ENCODE peak calls at places on chromosomes 7 and 10, in seven cellular contexts. D is MCF 10A, Z is PC-3, V is GM13976, R is HFFc6, W is GM13977, G is bronchial epithelial cell. M is an unnamed sample.

GRCh38 chr7:127477285-127478039 is 85.0 kb upstream of the ZNF800 start:
- DNase-seq in G (no peak), V (no peak), W (no peak), R (no peak), Z (peak), D (no peak), M (no peak)

GRCh38 chr7:76201732-76202665 is at the start of gene SRRM3:
- DNase-seq in G (peak), V (peak), R (peak), D (peak), Z (peak), W (peak), M (peak)

GRCh38 chr10:100986952-100987684 is at the start of the genes MRPL43 and TWNK:
- DNase-seq in Z (peak), R (peak), D (peak), V (peak), W (peak), G (peak), M (peak)

GRCh38 chr10:60817135-60817805 is 39.0 kb downstream of the CDK1 start:
- DNase-seq in G (no peak), W (no peak), V (no peak), R (peak), D (no peak), Z (no peak), M (no peak)

GRCh38 chr7:138875794-138876193 is 77.8 kb upstream of the ATP6V0A4 start:
- DNase-seq in R (peak), G (peak), D (peak), Z (peak), V (no peak), W (no peak), M (no peak)

GRCh38 chr7:92639213-92639896 is 49.2 kb upstream of the FAM133B start:
- DNase-seq in R (no peak), G (no peak), V (no peak), W (no peak), D (no peak), Z (no peak), M (no peak)

GRCh38 chr10:52486840-52487611 is 172.9 kb downstream of the DKK1 start:
- DNase-seq in W (no peak), Z (peak), G (peak), D (peak), R (peak), V (no peak), M (no peak)

GRCh38 chr10:102523250-102524029 is 19.7 kb downstream of the SUFU start:
- DNase-seq in R (peak), V (no peak), G (no peak), D (no peak), Z (no peak), W (no peak), M (no peak)

GRCh38 chr7:93120981-93121549 is 3.3 kb upstream of the SAMD9 start:
- DNase-seq in Z (no peak), V (no peak), D (no peak), G (no peak), W (no peak), R (no peak), M (no peak)

GRCh38 chr7:64907641-64908326 is 4.7 kb downstream of the ZNF273 start:
- DNase-seq in V (no peak), D (no peak), Z (no peak), R (no peak), W (no peak), G (no peak), M (no peak)

GRCh38 chr7:64873517-64873916 is 29.6 kb upstream of the ZNF273 start:
- DNase-seq in W (peak), R (no peak), V (no peak), G (no peak), D (no peak), Z (no peak), M (no peak)

GRCh38 chr7:1197997-1198632 is 34.6 kb upstream of the UNCX start:
- DNase-seq in R (peak), W (no peak), D (peak), V (no peak), G (no peak), Z (peak), M (no peak)

GRCh38 chr10:82190432-82191260 is 315.7 kb downstream of the NRG3 start:
- DNase-seq in R (no peak), D (peak), G (no peak), W (no peak), Z (no peak), V (no peak), M (no peak)

GRCh38 chr7:100171840-100172239 is 3.4 kb upstream of the GAL3ST4 start:
- DNase-seq in V (no peak), R (no peak), G (no peak), W (no peak), Z (no peak), D (no peak), M (no peak)

GRCh38 chr7:139232893-139233292 is 1.9 kb downstream of the UBN2 start:
- DNase-seq in W (no peak), Z (peak), R (peak), D (peak), G (peak), V (no peak), M (no peak)

GRCh38 chr7:26367219-26367711 is 75.6 kb downstream of the SNX10 start:
- DNase-seq in D (no peak), Z (no peak), W (no peak), R (no peak), G (no peak), V (no peak), M (no peak)

GRCh38 chr7:31327071-31327470 is 13.5 kb downstream of the NEUROD6 start:
- DNase-seq in V (no peak), Z (peak), R (no peak), D (no peak), W (no peak), G (peak), M (no peak)

GRCh38 chr10:89952314-89952713 is 250.9 kb downstream of the KIF20B start:
- DNase-seq in R (no peak), Z (no peak), G (no peak), V (no peak), D (no peak), W (no peak), M (no peak)

GRCh38 chr7:32034052-32034451 is 36.2 kb downstream of the PDE1C start:
- DNase-seq in G (peak), V (no peak), D (no peak), R (no peak), W (no peak), Z (peak), M (no peak)

GRCh38 chr10:133072776-133073390 is 14.8 kb upstream of the ADGRA1 start:
- DNase-seq in V (no peak), Z (no peak), D (no peak), W (no peak), R (no peak), G (no peak), M (no peak)

GRCh38 chr7:47472444-47473157 is 109.3 kb downstream of the TNS3 start:
- DNase-seq in Z (no peak), R (no peak), G (peak), W (no peak), V (no peak), D (no peak), M (no peak)

GRCh38 chr10:98000346-98000745 is 30.1 kb downstream of the CRTAC1 start:
- DNase-seq in D (no peak), G (no peak), W (no peak), R (no peak), V (no peak), Z (no peak), M (no peak)

GRCh38 chr10:130491011-130491697 is 355.0 kb downstream of the GLRX3 start:
- DNase-seq in V (no peak), D (peak), Z (no peak), R (no peak), G (no peak), W (no peak), M (no peak)

GRCh38 chr7:21426958-21427860 is 674 bp upstream of the SP4 start:
- DNase-seq in R (peak), G (peak), Z (peak), V (peak), W (peak), D (peak), M (peak)

GRCh38 chr10:88926484-88927249 is 25.9 kb downstream of the ACTA2 start:
- DNase-seq in G (no peak), W (no peak), Z (no peak), R (peak), V (no peak), D (peak), M (no peak)

GRCh38 chr10:46546591-46547330 is 9.7 kb downstream of the GPRIN2 start:
- DNase-seq in Z (peak), G (peak), V (no peak), R (no peak), W (no peak), D (peak), M (no peak)

GRCh38 chr7:39554583-39555140 is 11.5 kb upstream of the YAE1 start:
- DNase-seq in V (no peak), W (no peak), G (no peak), Z (no peak), D (no peak), R (peak), M (no peak)

GRCh38 chr10:23472181-23472580 is 33.3 kb downstream of the OTUD1 start:
- DNase-seq in G (no peak), Z (no peak), D (no peak), R (no peak), W (no peak), V (no peak), M (no peak)

DNA sequence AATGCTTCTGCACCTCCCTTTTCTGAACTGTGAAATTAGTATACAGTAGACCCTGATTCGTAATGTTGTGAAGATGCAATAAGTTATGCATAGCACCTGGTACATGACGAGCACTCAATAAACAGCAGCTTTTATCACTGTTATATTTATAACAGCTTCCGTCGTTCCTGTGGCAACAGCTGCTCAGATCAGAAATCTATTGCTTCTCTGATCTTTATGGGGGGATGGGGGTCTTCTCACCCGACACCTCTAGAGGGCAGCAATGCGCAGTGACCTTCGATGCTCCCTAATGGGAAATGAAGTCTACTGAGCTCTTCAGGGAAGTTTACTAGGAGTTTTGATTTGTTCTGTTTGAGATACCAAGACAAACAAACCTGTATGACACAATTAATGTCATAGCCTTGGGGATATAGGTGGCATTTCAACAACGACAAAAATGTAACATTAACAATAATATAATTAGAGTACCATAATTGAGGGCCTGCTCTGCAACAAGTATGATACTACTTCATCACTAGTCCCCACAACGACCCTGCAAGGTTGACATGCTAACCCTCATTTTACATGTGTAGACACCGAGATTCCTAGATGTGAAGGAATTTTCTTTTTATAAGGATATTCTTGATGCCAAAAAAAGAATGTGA is 289.6 kb downstream of the SFMBT2 start:
- DNase-seq in G (no peak), V (peak), Z (peak), W (peak), D (peak), R (no peak), M (peak)
- TF ChIP-seq CTCF in G (no peak), V (peak), Z (peak), W (peak), D (peak), R (peak), M (peak)

GRCh38 chr10:120841522-120842189 is 9.5 kb upstream of the WDR11 start:
- DNase-seq in R (peak), V (no peak), W (no peak), Z (peak), D (no peak), G (no peak), M (no peak)
- TF ChIP-seq CTCF in R (no peak), V (no peak), W (no peak), Z (peak), D (no peak), G (no peak), M (no peak)

GRCh38 chr7:51223505-51223904 is 93.1 kb downstream of the COBL start:
- DNase-seq in V (no peak), Z (no peak), G (no peak), R (no peak), W (no peak), D (no peak), M (no peak)

GRCh38 chr7:51226042-51226755 is 90.4 kb downstream of the COBL start:
- DNase-seq in Z (peak), R (no peak), V (no peak), W (no peak), G (peak), D (peak), M (no peak)

GRCh38 chr7:51226916-51227535 is 89.6 kb downstream of the COBL start:
- DNase-seq in V (no peak), W (no peak), G (no peak), D (peak), Z (no peak), R (no peak), M (no peak)

GRCh38 chr7:51222916-51223315 is 93.7 kb downstream of the COBL start:
- DNase-seq in Z (no peak), D (no peak), G (no peak), R (no peak), W (no peak), V (no peak), M (no peak)

GRCh38 chr7:51224811-51225581 is 91.6 kb downstream of the COBL start:
- DNase-seq in R (no peak), D (peak), G (peak), Z (peak), W (no peak), V (no peak), M (no peak)
- TF ChIP-seq CTCF in R (no peak), D (peak), G (peak), Z (peak), W (no peak), V (no peak), M (no peak)

GRCh38 chr7:151008143-151008510 is 16.2 kb downstream of the ATG9B start:
- DNase-seq in Z (no peak), R (no peak), G (no peak), D (no peak), V (no peak), W (no peak), M (no peak)

GRCh38 chr7:151010307-151011096 is 13.8 kb downstream of the ATG9B start:
- DNase-seq in G (no peak), W (no peak), D (no peak), R (no peak), V (no peak), Z (no peak), M (no peak)

GRCh38 chr7:151008511-151009323 is 15.6 kb downstream of the ATG9B start:
- DNase-seq in R (no peak), G (no peak), D (peak), W (peak), V (peak), Z (no peak), M (peak)

GRCh38 chr7:151010002-151010306 is 14.3 kb downstream of the ATG9B start:
- DNase-seq in V (no peak), W (no peak), R (no peak), G (no peak), D (no peak), Z (no peak), M (no peak)

GRCh38 chr7:151009340-151010001 is 14.8 kb downstream of the ATG9B start:
- DNase-seq in Z (no peak), R (no peak), D (no peak), V (no peak), G (no peak), W (no peak), M (no peak)
- TF ChIP-seq CTCF in Z (no peak), R (no peak), D (no peak), V (no peak), G (no peak), W (no peak), M (no peak)

DNA sequence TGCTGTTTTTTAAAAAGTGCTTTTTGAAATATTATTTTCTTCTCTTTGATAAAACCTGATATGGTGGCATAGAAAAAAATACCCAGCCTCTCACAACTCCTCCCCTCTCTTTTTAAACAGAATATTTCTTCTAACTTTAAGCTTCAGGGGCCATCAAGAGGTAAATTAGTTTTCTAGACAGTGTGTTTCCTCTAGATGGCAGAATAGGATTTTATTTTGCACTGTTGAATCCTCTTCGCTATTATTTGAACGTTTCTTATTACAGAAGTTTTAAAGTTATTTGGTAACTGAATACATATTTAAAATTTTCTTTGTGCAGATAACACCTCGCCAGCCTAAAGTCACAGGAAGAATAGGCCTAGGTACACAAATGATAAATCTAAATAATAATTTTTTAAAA is 30.3 kb downstream of the ARL5B start:
- DNase-seq in G (peak), V (no peak), R (peak), Z (peak), D (peak), W (no peak), M (no peak)
- TF ChIP-seq CTCF in G (peak), V (no peak), R (peak), Z (peak), D (peak), W (peak), M (peak)

M was measured in GM10248.